ENCODE peak calls at places on chromosome 9, in six cellular contexts. One of them, this sample, is unnamed.

GRCh38 chr9:70101265-70101664 is 57.6 kb downstream of the MAMDC2 start:
- DNase-seq in H1: no peak
- DNase-seq in sigmoid colon: no peak
- DNase-seq in K562: no peak
- DNase-seq in stomach: no peak
- DNase-seq in upper lobe of left lung: no peak
- DNase-seq in this sample: no peak

GRCh38 chr9:92146610-92147009 is 31.4 kb upstream of the SPTLC1 start:
- DNase-seq in H1: no peak
- DNase-seq in sigmoid colon: no peak
- DNase-seq in K562: no peak
- DNase-seq in stomach: no peak
- DNase-seq in upper lobe of left lung: no peak
- DNase-seq in this sample: no peak

GRCh38 chr9:134007571-134007970 is 15.4 kb upstream of the VAV2 start:
- DNase-seq in H1: no peak
- DNase-seq in sigmoid colon: no peak
- DNase-seq in K562: no peak
- DNase-seq in stomach: no peak
- DNase-seq in upper lobe of left lung: no peak
- DNase-seq in this sample: no peak

GRCh38 chr9:19748278-19749126 is 40.3 kb downstream of the SLC24A2 start:
- DNase-seq in H1: no peak
- DNase-seq in sigmoid colon: no peak
- DNase-seq in K562: peak; percentile 37
- DNase-seq in stomach: no peak
- DNase-seq in upper lobe of left lung: no peak
- DNase-seq in this sample: no peak

GRCh38 chr9:116594552-116594951 is 92.6 kb upstream of the TRIM32 start:
- DNase-seq in H1: no peak
- DNase-seq in sigmoid colon: no peak
- DNase-seq in K562: no peak
- DNase-seq in stomach: no peak
- DNase-seq in upper lobe of left lung: no peak
- DNase-seq in this sample: no peak

GRCh38 chr9:33189331-33189731 is 22.2 kb upstream of the B4GALT1 start:
- DNase-seq in H1: no peak
- DNase-seq in sigmoid colon: no peak
- DNase-seq in K562: no peak
- DNase-seq in stomach: no peak
- DNase-seq in upper lobe of left lung: no peak
- DNase-seq in this sample: no peak

GRCh38 chr9:113895526-113895925 is 19.4 kb downstream of the ZNF618 start:
- DNase-seq in H1: no peak
- DNase-seq in sigmoid colon: no peak
- DNase-seq in K562: no peak
- DNase-seq in stomach: no peak
- DNase-seq in upper lobe of left lung: no peak
- DNase-seq in this sample: no peak

GRCh38 chr9:124664143-124664542 is 107.0 kb downstream of the NR6A1 start:
- DNase-seq in H1: no peak
- DNase-seq in sigmoid colon: no peak
- DNase-seq in K562: no peak
- DNase-seq in stomach: no peak
- DNase-seq in upper lobe of left lung: no peak
- DNase-seq in this sample: no peak

GRCh38 chr9:35741740-35742139 is 7.3 kb downstream of the GBA2 start:
- DNase-seq in H1: no peak
- DNase-seq in sigmoid colon: no peak
- DNase-seq in K562: no peak
- DNase-seq in stomach: no peak
- DNase-seq in upper lobe of left lung: no peak
- DNase-seq in this sample: no peak

GRCh38 chr9:138074516-138074915 is 196.9 kb downstream of the CACNA1B start:
- DNase-seq in H1: no peak
- DNase-seq in sigmoid colon: no peak
- DNase-seq in K562: no peak
- DNase-seq in stomach: peak; percentile 15
- DNase-seq in upper lobe of left lung: peak; percentile 9
- DNase-seq in this sample: no peak

GRCh38 chr9:85740821-85741111 is 988 bp downstream of the AGTPBP1 start:
- DNase-seq in H1: no peak
- DNase-seq in sigmoid colon: no peak
- DNase-seq in K562: no peak
- DNase-seq in stomach: no peak
- DNase-seq in upper lobe of left lung: no peak
- DNase-seq in this sample: no peak

GRCh38 chr9:33193818-33194217 is 26.7 kb upstream of the B4GALT1 start:
- DNase-seq in H1: no peak
- DNase-seq in sigmoid colon: no peak
- DNase-seq in K562: no peak
- DNase-seq in stomach: no peak
- DNase-seq in upper lobe of left lung: no peak
- DNase-seq in this sample: no peak

GRCh38 chr9:93996863-93997262 is 41.7 kb upstream of the BARX1 start:
- DNase-seq in H1: no peak
- DNase-seq in sigmoid colon: no peak
- DNase-seq in K562: no peak
- DNase-seq in stomach: no peak
- DNase-seq in upper lobe of left lung: no peak
- DNase-seq in this sample: no peak

GRCh38 chr9:94139672-94140417 is 55.6 kb downstream of the PTPDC1 start:
- DNase-seq in H1: no peak
- DNase-seq in sigmoid colon: peak; percentile 96
- DNase-seq in K562: peak; percentile 59
- DNase-seq in stomach: peak; percentile 82
- DNase-seq in upper lobe of left lung: peak; percentile 66
- DNase-seq in this sample: no peak

GRCh38 chr9:84153885-84154284 is 173.3 kb downstream of the RMI1 start:
- DNase-seq in H1: no peak
- DNase-seq in sigmoid colon: no peak
- DNase-seq in K562: no peak
- DNase-seq in stomach: peak; percentile 41
- DNase-seq in upper lobe of left lung: no peak
- DNase-seq in this sample: no peak

GRCh38 chr9:38423273-38423938 is 848 bp downstream of the IGFBPL1 start:
- DNase-seq in H1: no peak
- DNase-seq in sigmoid colon: peak; percentile 24
- DNase-seq in K562: no peak
- DNase-seq in stomach: no peak
- DNase-seq in upper lobe of left lung: no peak
- DNase-seq in this sample: no peak

GRCh38 chr9:4832786-4833579 is 40.2 kb downstream of the RCL1 start:
- DNase-seq in H1: no peak
- DNase-seq in sigmoid colon: no peak
- DNase-seq in K562: no peak
- DNase-seq in stomach: no peak
- DNase-seq in upper lobe of left lung: no peak
- DNase-seq in this sample: no peak

GRCh38 chr9:99171225-99172128 is 50.3 kb downstream of the ALG2 start:
- DNase-seq in H1: no peak
- DNase-seq in sigmoid colon: no peak
- DNase-seq in K562: no peak
- DNase-seq in stomach: no peak
- DNase-seq in upper lobe of left lung: no peak
- DNase-seq in this sample: no peak

GRCh38 chr9:127754761-127755557 is 19.9 kb upstream of the TOR2A start:
- DNase-seq in H1: peak; percentile 38
- DNase-seq in sigmoid colon: no peak
- DNase-seq in K562: peak; percentile 32
- DNase-seq in stomach: no peak
- DNase-seq in upper lobe of left lung: no peak
- DNase-seq in this sample: no peak
- TF ChIP-seq POLR2AphosphoS5 in H1: no peak
- TF ChIP-seq POLR2AphosphoS5 in sigmoid colon: no peak
- TF ChIP-seq POLR2AphosphoS5 in K562: no peak
- TF ChIP-seq POLR2AphosphoS5 in stomach: no peak
- TF ChIP-seq POLR2AphosphoS5 in upper lobe of left lung: peak; percentile 19
- TF ChIP-seq POLR2AphosphoS5 in this sample: no peak

GRCh38 chr9:14993061-14993800 is 83.0 kb upstream of the FREM1 start:
- DNase-seq in H1: peak; percentile 87
- DNase-seq in sigmoid colon: peak; percentile 93
- DNase-seq in K562: peak; percentile 77
- DNase-seq in stomach: peak; percentile 65
- DNase-seq in upper lobe of left lung: peak; percentile 72
- DNase-seq in this sample: no peak
- TF ChIP-seq POLR2A in H1: peak; percentile 54
- TF ChIP-seq POLR2A in sigmoid colon: peak; percentile 26
- TF ChIP-seq POLR2A in K562: peak; percentile 54
- TF ChIP-seq POLR2A in stomach: no peak
- TF ChIP-seq POLR2A in upper lobe of left lung: no peak
- TF ChIP-seq POLR2A in this sample: no peak

GRCh38 chr9:97850746-97851449 is 2.1 kb upstream of the FOXE1 start:
- DNase-seq in H1: no peak
- DNase-seq in sigmoid colon: no peak
- DNase-seq in K562: no peak
- DNase-seq in stomach: no peak
- DNase-seq in upper lobe of left lung: no peak
- DNase-seq in this sample: no peak

GRCh38 chr9:97851450-97851883 is 1.6 kb upstream of the FOXE1 start:
- DNase-seq in H1: no peak
- DNase-seq in sigmoid colon: no peak
- DNase-seq in K562: no peak
- DNase-seq in stomach: no peak
- DNase-seq in upper lobe of left lung: no peak
- DNase-seq in this sample: no peak

GRCh38 chr9:97853056-97853843 is at the start of gene FOXE1:
- DNase-seq in H1: no peak
- DNase-seq in sigmoid colon: no peak
- DNase-seq in K562: no peak
- DNase-seq in stomach: no peak
- DNase-seq in upper lobe of left lung: no peak
- DNase-seq in this sample: no peak

GRCh38 chr9:97852399-97853055 is 499 bp upstream of the FOXE1 start:
- DNase-seq in H1: no peak
- DNase-seq in sigmoid colon: no peak
- DNase-seq in K562: no peak
- DNase-seq in stomach: no peak
- DNase-seq in upper lobe of left lung: no peak
- DNase-seq in this sample: no peak

GRCh38 chr9:97852001-97852398 is 1.0 kb upstream of the FOXE1 start:
- DNase-seq in H1: no peak
- DNase-seq in sigmoid colon: no peak
- DNase-seq in K562: no peak
- DNase-seq in stomach: no peak
- DNase-seq in upper lobe of left lung: no peak
- DNase-seq in this sample: no peak
- TF ChIP-seq POLR2AphosphoS5 in H1: no peak
- TF ChIP-seq POLR2AphosphoS5 in sigmoid colon: no peak
- TF ChIP-seq POLR2AphosphoS5 in K562: no peak
- TF ChIP-seq POLR2AphosphoS5 in stomach: no peak
- TF ChIP-seq POLR2AphosphoS5 in upper lobe of left lung: no peak
- TF ChIP-seq POLR2AphosphoS5 in this sample: no peak

DNA sequence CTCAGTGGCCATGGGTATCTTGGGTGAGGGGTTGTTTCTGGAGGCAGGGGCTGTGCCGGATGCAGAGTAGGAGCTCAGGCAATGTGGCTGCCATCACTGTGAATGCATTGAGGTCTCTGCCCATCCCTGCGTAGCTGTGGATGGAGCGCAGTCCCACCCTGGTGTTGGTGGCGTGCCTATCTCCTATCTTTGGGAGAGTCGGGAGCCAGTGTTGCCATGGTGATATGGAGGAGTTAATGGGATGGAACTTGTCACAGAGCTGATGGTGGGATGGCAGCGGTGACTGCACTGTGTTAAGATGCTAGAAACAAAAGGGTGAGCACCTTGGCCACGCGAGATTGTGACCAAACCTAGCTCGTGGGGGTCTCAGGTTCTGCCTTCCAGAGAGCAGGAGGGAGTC is 197.3 kb downstream of the MELK start:
- DNase-seq in H1: no peak
- DNase-seq in sigmoid colon: no peak
- DNase-seq in K562: no peak
- DNase-seq in stomach: no peak
- DNase-seq in upper lobe of left lung: no peak
- DNase-seq in this sample: no peak
- TF ChIP-seq POLR2A in H1: no peak
- TF ChIP-seq POLR2A in sigmoid colon: no peak
- TF ChIP-seq POLR2A in K562: no peak
- TF ChIP-seq POLR2A in stomach: no peak
- TF ChIP-seq POLR2A in upper lobe of left lung: no peak
- TF ChIP-seq POLR2A in this sample: no peak

GRCh38 chr9:27539479-27540441 is 10.1 kb upstream of the MOB3B start:
- DNase-seq in H1: no peak
- DNase-seq in sigmoid colon: peak; percentile 83
- DNase-seq in K562: no peak
- DNase-seq in stomach: no peak
- DNase-seq in upper lobe of left lung: peak; percentile 36
- DNase-seq in this sample: no peak
- TF ChIP-seq POLR2AphosphoS5 in H1: no peak
- TF ChIP-seq POLR2AphosphoS5 in sigmoid colon: peak; percentile 94
- TF ChIP-seq POLR2AphosphoS5 in K562: no peak
- TF ChIP-seq POLR2AphosphoS5 in stomach: peak; percentile 97
- TF ChIP-seq POLR2AphosphoS5 in upper lobe of left lung: no peak
- TF ChIP-seq POLR2AphosphoS5 in this sample: no peak